ENCODE peak calls at places on chromosomes 6 and 20, in ten cellular contexts. L, X, Y, D, R, P, U, C, A and V are unnamed samples. For H3K4me1, the result is how much of the 10 kb centered on the place peaks cover.

GRCh38 chr20:59646487-59646886 is 42.1 kb downstream of the PHACTR3 start:
- DNase-seq in P (no peak), D (no peak), U (no peak), X (no peak), R (no peak), C (no peak), L (no peak), A (no peak), Y (no peak), V (no peak)

GRCh38 chr20:29409833-29410804 is 1847.3 kb upstream of the DEFB115 start:
- DNase-seq in Y (no peak), A (no peak), R (no peak), L (no peak), U (no peak), P (no peak), C (no peak), D (no peak), X (no peak), V (no peak)

GRCh38 chr20:61725966-61726365 is 339.7 kb downstream of the TAF4 start:
- DNase-seq in Y (peak), A (no peak), R (no peak), P (no peak), D (no peak), C (no peak), U (no peak), L (no peak), X (no peak), V (no peak)

GRCh38 chr6:72616406-72617015 is 5.4 kb upstream of the KCNQ5 start:
- DNase-seq in D (no peak), X (no peak), R (no peak), Y (no peak), C (no peak), L (no peak), U (no peak), P (no peak), A (peak), V (no peak)

GRCh38 chr20:53958240-53958639 is 112.2 kb downstream of the BCAS1 start:
- DNase-seq in A (no peak), C (no peak), P (no peak), R (no peak), D (no peak), X (no peak), Y (no peak), L (no peak), U (no peak), V (no peak)

GRCh38 chr6:162181741-162182401 is 545.7 kb downstream of the PRKN start:
- DNase-seq in A (no peak), U (no peak), Y (no peak), R (no peak), C (no peak), P (no peak), X (no peak), L (no peak), D (no peak), V (no peak)

GRCh38 chr6:169867751-169868191 is 116.3 kb downstream of the ERMARD start:
- DNase-seq in Y (no peak), L (no peak), X (no peak), R (no peak), D (no peak), C (no peak), P (no peak), A (no peak), U (no peak), V (no peak)

GRCh38 chr6:153145591-153145990 is 14.5 kb upstream of the RGS17 start:
- DNase-seq in U (no peak), C (no peak), R (no peak), A (no peak), P (no peak), Y (no peak), X (no peak), L (no peak), D (no peak), V (no peak)

GRCh38 chr6:109580519-109580918 is 97.5 kb upstream of the ZBTB24 start:
- DNase-seq in D (no peak), C (no peak), U (no peak), P (no peak), R (no peak), X (no peak), L (no peak), Y (no peak), A (no peak), V (no peak)

GRCh38 chr6:101126501-101126900 is 245.4 kb upstream of the ASCC3 start:
- DNase-seq in L (no peak), P (no peak), X (no peak), D (no peak), U (no peak), A (no peak), Y (no peak), R (no peak), C (no peak), V (no peak)

GRCh38 chr6:126625019-126625418 is 285.1 kb downstream of the CENPW start:
- DNase-seq in P (no peak), D (no peak), Y (no peak), U (no peak), L (no peak), R (no peak), C (no peak), X (no peak), A (no peak), V (no peak)

GRCh38 chr6:122198922-122199321 is 200.5 kb upstream of the HSF2 start:
- DNase-seq in P (no peak), Y (no peak), X (no peak), C (no peak), R (no peak), A (no peak), D (no peak), L (no peak), U (no peak), V (no peak)

GRCh38 chr6:126268087-126268486 is 71.8 kb upstream of the CENPW start:
- DNase-seq in D (peak), X (no peak), P (no peak), L (no peak), Y (no peak), C (no peak), A (no peak), R (no peak), U (no peak), V (no peak)

GRCh38 chr6:79946242-79946641 is 1.1 kb downstream of the ELOVL4 start:
- DNase-seq in A (peak), D (no peak), L (peak), X (no peak), C (no peak), R (no peak), U (no peak), P (no peak), Y (no peak), V (no peak)

GRCh38 chr6:147741419-147741818 is 232.9 kb downstream of the SAMD5 start:
- DNase-seq in P (peak), L (no peak), D (no peak), C (no peak), R (no peak), U (no peak), X (no peak), A (no peak), Y (no peak), V (no peak)

GRCh38 chr20:46051556-46052323 is 22.7 kb downstream of the SLC12A5 start:
- DNase-seq in A (no peak), X (no peak), U (no peak), C (no peak), R (no peak), L (peak), P (no peak), D (no peak), Y (no peak), V (no peak)

GRCh38 chr6:36445651-36446050 is 2.9 kb downstream of the KCTD20 start:
- DNase-seq in R (no peak), A (no peak), L (no peak), U (no peak), P (no peak), Y (no peak), C (no peak), D (no peak), X (no peak), V (no peak)

GRCh38 chr6:36443498-36443844 is 671 bp downstream of the KCTD20 start:
- DNase-seq in X (no peak), C (no peak), P (no peak), U (no peak), Y (no peak), A (no peak), D (no peak), R (no peak), L (no peak), V (no peak)

GRCh38 chr6:36443951-36444428 is 1.2 kb downstream of the KCTD20 start:
- DNase-seq in R (no peak), X (no peak), D (no peak), L (peak), Y (no peak), A (peak), C (no peak), P (no peak), U (peak), V (no peak)

GRCh38 chr6:36442671-36443497 is at the start of the genes KCTD20 and PXT1:
- DNase-seq in X (peak), P (peak), R (peak), U (peak), L (peak), Y (peak), C (peak), D (peak), A (peak), V (peak)

DNA sequence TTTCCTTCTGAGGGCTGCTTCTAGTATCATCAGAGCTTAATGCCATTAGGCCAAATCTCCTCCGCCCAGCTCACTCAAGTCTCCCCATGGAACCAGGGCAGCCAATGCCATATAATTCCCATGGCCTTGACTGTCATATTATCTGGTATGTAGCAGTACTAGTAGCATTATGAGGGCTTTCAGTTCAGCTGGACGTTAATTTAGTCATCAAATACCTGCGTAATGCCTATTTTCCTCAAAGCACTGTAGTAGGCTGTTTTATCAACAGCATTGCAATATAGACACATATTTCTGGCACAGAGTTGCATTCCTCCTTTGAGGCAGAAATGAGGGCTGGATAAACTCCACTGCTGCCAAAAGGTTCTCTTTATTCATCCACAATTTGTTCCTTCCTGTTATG is 1.7 kb downstream of the KCTD20 start:
- DNase-seq in U (no peak), Y (no peak), A (no peak), C (no peak), R (no peak), D (no peak), P (no peak), L (no peak), X (no peak), V (no peak)
- TF ChIP-seq POLR2A in U (no peak), Y (no peak), A (no peak), C (no peak), R (no peak), D (no peak), P (no peak), L (no peak), X (no peak), V (no peak)

GRCh38 chr6:106730264-106730663 is 100.9 kb downstream of the QRSL1 start:
- DNase-seq in P (no peak), A (no peak), R (no peak), D (no peak), Y (no peak), U (no peak), X (no peak), C (no peak), L (no peak), V (no peak)

GRCh38 chr6:106729848-106730247 is 100.5 kb downstream of the QRSL1 start:
- DNase-seq in C (no peak), D (no peak), A (no peak), X (no peak), R (no peak), L (no peak), U (no peak), Y (no peak), P (no peak), V (no peak)

GRCh38 chr6:106731843-106732160 is 102.4 kb downstream of the QRSL1 start:
- DNase-seq in X (no peak), C (no peak), A (no peak), Y (no peak), R (no peak), L (no peak), D (no peak), U (no peak), P (no peak), V (no peak)

GRCh38 chr6:106731144-106731842 is 101.9 kb downstream of the QRSL1 start:
- DNase-seq in D (no peak), C (peak), P (no peak), L (no peak), U (no peak), A (peak), R (no peak), Y (no peak), X (no peak), V (no peak)

GRCh38 chr6:106730672-106731071 is 101.3 kb downstream of the QRSL1 start:
- DNase-seq in P (no peak), D (no peak), R (no peak), C (peak), L (no peak), X (no peak), U (no peak), Y (no peak), A (no peak), V (no peak)
- H3K4me1 ChIP-seq in P (under half), D (under half), R (under half), C (half or more), L (half or more), X (under half), U (under half), Y (under half), A (half or more), V (under half)

GRCh38 chr6:139371421-139372253 is 2.8 kb downstream of the CITED2 start:
- DNase-seq in L (no peak), R (no peak), D (no peak), A (no peak), Y (no peak), C (no peak), X (no peak), U (no peak), P (no peak), V (no peak)

GRCh38 chr6:139370707-139371345 is 3.6 kb downstream of the CITED2 start:
- DNase-seq in C (no peak), A (no peak), U (no peak), R (no peak), L (no peak), Y (no peak), P (no peak), X (no peak), D (no peak), V (no peak)

GRCh38 chr6:139369568-139370046 is 4.8 kb downstream of the CITED2 start:
- DNase-seq in L (peak), D (no peak), Y (no peak), C (peak), U (no peak), A (peak), P (no peak), X (no peak), R (no peak), V (no peak)

GRCh38 chr6:139369068-139369467 is 5.4 kb downstream of the CITED2 start:
- DNase-seq in Y (no peak), A (no peak), X (no peak), C (no peak), R (no peak), D (no peak), P (no peak), L (no peak), U (no peak), V (no peak)

DNA sequence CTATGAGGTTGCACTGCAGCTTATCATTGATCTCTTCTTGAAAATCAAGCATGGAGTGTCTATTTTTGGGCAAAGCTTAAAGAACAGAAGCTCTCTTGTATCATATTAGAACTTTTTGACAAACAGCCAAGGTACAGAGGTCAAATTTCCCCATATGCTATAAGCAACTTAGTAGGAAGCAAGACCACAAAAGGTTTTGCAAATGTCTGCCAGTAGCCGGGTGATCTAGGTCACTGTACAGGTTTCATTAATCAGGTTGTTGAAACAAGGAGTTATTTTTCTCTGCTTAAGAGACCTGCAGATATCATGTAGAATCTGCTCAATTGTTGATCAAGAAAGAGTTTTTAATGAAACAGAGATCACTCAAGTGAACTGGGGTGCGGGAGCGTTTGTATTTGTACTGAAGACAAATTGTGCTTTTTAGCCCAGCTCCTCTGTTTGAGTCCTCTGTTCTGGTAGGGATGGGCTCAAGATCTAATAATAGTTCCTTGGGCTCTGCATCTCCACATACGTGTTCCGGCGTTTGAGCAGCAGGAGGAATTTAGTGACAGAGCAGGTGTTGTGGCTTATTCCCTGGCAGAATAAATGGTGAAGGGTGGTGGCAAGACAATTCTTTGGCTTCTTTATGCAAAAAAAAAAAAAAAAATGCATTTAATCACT is 4.3 kb downstream of the CITED2 start:
- DNase-seq in X (no peak), C (peak), L (no peak), D (no peak), U (no peak), Y (no peak), R (no peak), A (peak), P (peak), V (no peak)
- TF ChIP-seq POLR2A in X (no peak), C (peak), L (no peak), D (no peak), U (no peak), Y (no peak), R (no peak), A (no peak), P (peak), V (no peak)

GRCh38 chr20:49684335-49684997 is 29.2 kb downstream of the B4GALT5 start:
- DNase-seq in D (no peak), L (no peak), U (no peak), X (no peak), R (no peak), P (peak), C (no peak), Y (no peak), A (no peak), V (no peak)
- H3K4me1 ChIP-seq in D (under half), L (half or more), U (half or more), X (half or more), R (under half), P (half or more), C (half or more), Y (under half), A (half or more), V (under half)

GRCh38 chr6:144285798-144286502 is 815 bp downstream of the UTRN start:
- DNase-seq in Y (peak), A (peak), L (peak), C (peak), X (no peak), P (peak), D (peak), R (peak), U (no peak), V (peak)
- TF ChIP-seq POLR2A in Y (no peak), A (peak), L (no peak), C (peak), X (no peak), P (peak), D (no peak), R (no peak), U (no peak), V (no peak)

GRCh38 chr20:1827510-1827973 is 67.7 kb upstream of the SIRPA start:
- DNase-seq in L (no peak), D (no peak), X (no peak), Y (no peak), C (no peak), U (no peak), A (no peak), P (no peak), R (no peak), V (no peak)
- H3K4me1 ChIP-seq in L (under half), D (under half), X (under half), Y (under half), C (under half), U (under half), A (under half), P (under half), R (under half), V (under half)